ENCODE peak calls at places on chromosomes 2 and 18, in six cellular contexts. O, R, W, T, Q and G are unnamed samples.

GRCh38 chr18:3281456-3282400 is 19.8 kb downstream of the MYL12B start:
- DNase-seq in O (peak), R (peak), W (peak), T (no peak), Q (peak), G (peak)

GRCh38 chr2:200736646-200737274 is 75.0 kb upstream of the BZW1 start:
- DNase-seq in O (no peak), R (no peak), W (peak), T (no peak), Q (peak), G (no peak)

GRCh38 chr2:151853070-151853758 is 25.0 kb upstream of the ARL5A start:
- DNase-seq in O (no peak), R (no peak), W (no peak), T (no peak), Q (no peak), G (no peak)

GRCh38 chr2:200968735-200969134 is 5.3 kb upstream of the ORC2 start:
- DNase-seq in O (no peak), R (no peak), W (no peak), T (no peak), Q (no peak), G (no peak)

GRCh38 chr2:237122214-237122666 is 36.6 kb downstream of the COPS8 start:
- DNase-seq in O (peak), R (peak), W (peak), T (peak), Q (peak), G (no peak)

GRCh38 chr2:175734679-175735078 is 267.4 kb downstream of the LNPK start:
- DNase-seq in O (no peak), R (no peak), W (no peak), T (peak), Q (no peak), G (no peak)

GRCh38 chr18:68034293-68034692 is 517.8 kb upstream of the DSEL start:
- DNase-seq in O (peak), R (peak), W (peak), T (no peak), Q (peak), G (peak)

GRCh38 chr2:127024769-127025356 is 82.1 kb downstream of the BIN1 start:
- DNase-seq in O (no peak), R (peak), W (peak), T (no peak), Q (no peak), G (no peak)

GRCh38 chr2:124590001-124590400 is 564.9 kb downstream of the CNTNAP5 start:
- DNase-seq in O (no peak), R (no peak), W (no peak), T (no peak), Q (no peak), G (no peak)

GRCh38 chr2:212871597-212871996 is 279.8 kb downstream of the IKZF2 start:
- DNase-seq in O (no peak), R (no peak), W (no peak), T (no peak), Q (no peak), G (no peak)

GRCh38 chr2:10404324-10405143 is 43.6 kb downstream of the ODC1 start:
- DNase-seq in O (no peak), R (no peak), W (no peak), T (no peak), Q (peak), G (no peak)

GRCh38 chr2:171347591-171348032 is 86.2 kb downstream of the METTL8 start:
- DNase-seq in O (peak), R (peak), W (peak), T (no peak), Q (peak), G (peak)

GRCh38 chr2:199315299-199316179 is 142.2 kb downstream of the SATB2 start:
- DNase-seq in O (peak), R (peak), W (peak), T (no peak), Q (peak), G (no peak)

GRCh38 chr2:169047253-169048250 is 16.4 kb upstream of the ABCB11 start:
- DNase-seq in O (no peak), R (no peak), W (no peak), T (no peak), Q (no peak), G (no peak)

GRCh38 chr2:233404227-233404626 is 49.9 kb downstream of the DGKD start:
- DNase-seq in O (no peak), R (peak), W (peak), T (no peak), Q (peak), G (no peak)

GRCh38 chr2:207683879-207684627 is 27.4 kb upstream of the CCNYL1 start:
- DNase-seq in O (peak), R (peak), W (peak), T (no peak), Q (peak), G (peak)

DNA sequence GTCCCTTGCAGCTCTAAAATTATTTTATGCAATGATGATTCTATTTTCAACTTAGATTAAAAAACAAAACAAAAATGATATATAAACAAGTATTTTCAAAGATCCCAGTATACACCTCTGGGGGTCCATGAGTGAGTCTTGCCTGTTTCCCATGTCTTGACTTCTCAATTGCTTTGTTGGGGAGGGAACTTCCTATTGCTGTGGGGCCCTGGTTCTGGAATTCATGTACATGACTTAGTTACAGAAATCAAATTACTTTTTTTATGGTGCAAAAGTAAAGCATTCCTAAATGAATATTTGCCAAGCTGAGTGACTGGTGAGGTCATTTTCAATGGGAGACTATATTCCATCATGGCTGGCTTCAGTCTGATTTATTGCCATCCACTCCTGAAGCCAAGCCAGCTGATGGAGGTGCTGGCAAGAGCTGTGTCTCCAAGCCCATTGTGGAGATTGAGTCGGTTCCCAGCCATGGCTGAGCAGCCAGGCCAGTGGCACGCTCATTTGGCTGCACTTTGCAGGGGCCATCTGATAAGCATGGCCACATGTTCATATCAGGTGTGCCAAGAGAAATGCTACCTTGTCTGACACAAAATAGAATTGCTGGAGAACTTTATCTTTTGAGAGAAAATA is 56.7 kb downstream of the MGAT5 start:
- DNase-seq in O (no peak), R (no peak), W (no peak), T (no peak), Q (peak), G (no peak)
- H3K4me3 ChIP-seq in O (no peak), R (no peak), W (no peak), T (no peak), Q (no peak), G (no peak)

DNA sequence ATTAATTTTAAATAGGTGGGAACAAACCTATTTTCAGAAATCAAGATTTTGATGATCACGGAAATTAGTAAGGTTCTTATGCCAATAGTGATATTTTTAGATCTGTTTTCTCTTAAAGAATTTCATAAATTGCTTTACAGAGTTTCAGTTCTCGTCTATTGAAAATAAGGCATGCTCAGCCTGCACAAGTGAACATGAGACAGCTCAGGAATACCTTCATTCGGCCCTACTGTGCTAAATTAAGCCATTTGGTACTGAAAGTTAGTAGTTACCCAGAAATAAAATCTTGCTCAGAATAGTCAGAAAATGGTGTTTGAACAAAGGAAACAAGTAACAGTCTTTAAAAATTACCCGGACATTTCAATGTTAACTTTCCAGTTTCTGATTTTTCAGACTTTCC is 60.4 kb downstream of the DLGAP1 start:
- DNase-seq in O (no peak), R (no peak), W (no peak), T (no peak), Q (no peak), G (no peak)
- TF ChIP-seq CTCF in O (no peak), R (no peak), W (no peak), T (no peak), Q (no peak), G (no peak)

DNA sequence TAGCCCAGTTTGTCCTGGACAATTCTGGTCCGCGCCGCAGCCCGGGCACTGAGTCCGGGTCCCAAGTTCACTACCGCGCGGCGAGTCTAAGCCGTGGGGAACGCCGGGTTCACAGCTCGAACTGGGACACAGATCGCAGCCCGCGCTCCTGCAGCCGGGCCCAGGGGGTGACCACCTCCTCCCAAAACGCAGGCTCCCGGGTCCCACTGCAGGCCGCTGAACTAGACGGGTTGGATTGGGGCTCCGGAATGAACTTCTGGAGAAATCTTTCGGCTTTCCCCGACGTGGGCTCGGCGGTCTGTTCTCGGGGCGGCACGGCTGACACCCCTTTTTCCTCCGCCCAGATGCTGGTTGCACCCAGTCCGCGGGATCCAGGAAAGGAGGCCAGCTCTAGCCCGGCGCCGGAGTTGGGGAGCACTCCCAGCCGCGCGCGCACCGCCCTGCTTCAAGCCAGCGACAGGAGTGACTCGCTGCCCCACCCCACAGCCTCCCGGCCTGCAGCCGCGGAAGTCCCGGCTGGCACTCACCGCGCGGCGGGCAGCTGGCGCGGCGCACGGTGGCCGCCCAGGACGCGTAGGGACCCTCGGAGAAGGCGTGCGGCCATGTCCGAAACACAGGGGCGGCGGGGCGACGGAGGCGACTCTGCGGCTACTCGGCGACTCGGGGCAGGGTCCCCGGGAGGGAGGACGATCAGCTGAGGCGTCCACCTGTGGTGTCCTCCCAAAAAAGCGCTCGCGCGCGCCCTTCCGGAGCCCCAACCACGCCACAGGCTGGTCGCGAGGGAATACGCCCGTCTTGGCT is at the start of gene ACADL:
- DNase-seq in O (no peak), R (no peak), W (peak), T (peak), Q (peak), G (no peak)
- H3K4me3 ChIP-seq in O (peak), R (peak), W (peak), T (peak), Q (peak), G (peak)

DNA sequence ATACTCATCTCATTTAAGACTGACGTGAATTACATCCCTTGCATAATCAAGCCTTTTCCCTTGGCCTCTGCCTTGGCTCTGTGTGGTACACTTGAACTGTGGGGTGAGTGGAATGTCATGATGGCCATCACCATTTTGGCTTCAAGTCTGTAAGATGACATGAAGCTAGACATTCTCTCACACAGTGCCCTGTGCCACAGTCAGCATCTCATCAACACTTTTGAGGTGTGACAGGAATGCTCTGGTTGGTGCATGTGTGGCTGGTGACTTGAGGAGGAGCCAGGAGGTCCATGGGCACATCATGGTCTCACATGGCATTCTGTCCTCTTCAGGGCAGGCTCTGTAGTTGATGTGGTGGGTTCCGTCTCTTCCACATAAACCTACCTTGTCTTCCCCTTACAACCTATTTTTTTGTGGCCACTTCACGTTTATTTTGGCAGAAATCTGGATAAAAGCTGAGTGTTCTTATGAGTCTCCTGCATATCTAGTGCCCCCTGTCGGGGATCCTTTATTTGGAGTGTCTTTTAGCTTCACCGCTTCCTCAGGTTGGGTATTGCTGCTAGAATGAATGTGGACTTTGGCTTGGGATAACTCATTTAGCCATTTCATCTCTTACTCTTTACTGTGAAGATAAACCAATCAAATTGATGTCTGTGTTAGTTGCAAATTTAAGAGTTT is 28.1 kb downstream of the MAP4K4 start:
- DNase-seq in O (no peak), R (no peak), W (peak), T (no peak), Q (no peak), G (no peak)
- TF ChIP-seq CTCF in O (no peak), R (peak), W (peak), T (peak), Q (no peak), G (no peak)

GRCh38 chr2:68737717-68738116 is 3.1 kb downstream of the ARHGAP25 start:
- DNase-seq in O (no peak), R (peak), W (peak), T (no peak), Q (no peak), G (no peak)
- H3K4me3 ChIP-seq in O (no peak), R (no peak), W (no peak), T (no peak), Q (peak), G (no peak)

DNA sequence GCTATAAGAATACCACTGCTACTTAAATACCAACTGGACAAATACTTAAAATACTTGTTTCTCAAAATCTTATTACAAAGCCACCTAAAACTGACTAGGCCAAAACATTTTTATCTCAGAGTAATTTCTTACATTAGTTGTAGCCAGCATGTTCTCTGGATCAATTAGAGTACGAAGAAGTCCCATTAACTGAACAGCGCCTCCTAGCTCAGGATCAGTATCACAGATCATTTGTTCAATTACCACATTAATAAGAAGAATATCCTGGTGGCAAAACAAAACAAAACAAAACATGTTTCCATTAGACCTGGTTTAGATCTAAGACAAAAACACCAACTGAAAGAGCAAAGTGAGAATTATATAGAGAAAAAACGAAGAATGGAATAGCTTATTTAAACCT is 36.0 kb downstream of the PPP4R3B start:
- DNase-seq in O (no peak), R (peak), W (no peak), T (no peak), Q (no peak), G (no peak)
- TF ChIP-seq CTCF in O (peak), R (peak), W (peak), T (no peak), Q (no peak), G (no peak)